ENCODE peak calls at places on chromosomes 13 and 19, in eight cellular contexts. One of them, this sample, is unnamed.

GRCh38 chr19:45693168-45693788 is 812 bp downstream of the QPCTL start:
- DNase-seq in PC-3: peak; percentile 69
- DNase-seq in neural progenitor cell: peak; percentile 88
- DNase-seq in SK-N-SH: peak; percentile 85
- DNase-seq in OCI-LY7: peak; percentile 81
- DNase-seq in GM23248: peak; percentile 86
- DNase-seq in hepatocyte: peak; percentile 89
- DNase-seq in HCT116: no peak
- DNase-seq in this sample: peak; percentile 75

GRCh38 chr19:10182847-10183246 is 11.9 kb downstream of the DNMT1 start:
- DNase-seq in PC-3: no peak
- DNase-seq in neural progenitor cell: no peak
- DNase-seq in SK-N-SH: no peak
- DNase-seq in OCI-LY7: no peak
- DNase-seq in GM23248: no peak
- DNase-seq in hepatocyte: no peak
- DNase-seq in HCT116: no peak
- DNase-seq in this sample: no peak

GRCh38 chr13:51235186-51235585 is 13.0 kb downstream of the FAM124A start:
- DNase-seq in PC-3: no peak
- DNase-seq in neural progenitor cell: no peak
- DNase-seq in SK-N-SH: no peak
- DNase-seq in OCI-LY7: no peak
- DNase-seq in GM23248: peak; percentile 10
- DNase-seq in hepatocyte: no peak
- DNase-seq in HCT116: no peak
- DNase-seq in this sample: no peak

GRCh38 chr13:41017153-41017552 is 2.0 kb downstream of the ELF1 start:
- DNase-seq in PC-3: no peak
- DNase-seq in neural progenitor cell: no peak
- DNase-seq in SK-N-SH: no peak
- DNase-seq in OCI-LY7: peak; percentile 80
- DNase-seq in GM23248: no peak
- DNase-seq in hepatocyte: peak; percentile 26
- DNase-seq in HCT116: no peak
- DNase-seq in this sample: peak; percentile 36

GRCh38 chr19:38319421-38320258 is at the start of gene KCNK6:
- DNase-seq in PC-3: no peak
- DNase-seq in neural progenitor cell: peak; percentile 78
- DNase-seq in SK-N-SH: peak; percentile 72
- DNase-seq in OCI-LY7: peak; percentile 44
- DNase-seq in GM23248: peak; percentile 71
- DNase-seq in hepatocyte: peak; percentile 63
- DNase-seq in HCT116: no peak
- DNase-seq in this sample: no peak

GRCh38 chr19:1168877-1169791 is 4.9 kb downstream of the SBNO2 start:
- DNase-seq in PC-3: peak; percentile 83
- DNase-seq in neural progenitor cell: no peak
- DNase-seq in SK-N-SH: no peak
- DNase-seq in OCI-LY7: no peak
- DNase-seq in GM23248: peak; percentile 90
- DNase-seq in hepatocyte: no peak
- DNase-seq in HCT116: no peak
- DNase-seq in this sample: no peak

GRCh38 chr13:75136151-75136550 is 345.8 kb downstream of the TBC1D4 start:
- DNase-seq in PC-3: no peak
- DNase-seq in neural progenitor cell: no peak
- DNase-seq in SK-N-SH: no peak
- DNase-seq in OCI-LY7: no peak
- DNase-seq in GM23248: peak; percentile 32
- DNase-seq in hepatocyte: no peak
- DNase-seq in HCT116: no peak
- DNase-seq in this sample: no peak

GRCh38 chr13:93233997-93234416 is 7.4 kb downstream of the GPC6 start:
- DNase-seq in PC-3: no peak
- DNase-seq in neural progenitor cell: peak; percentile 32
- DNase-seq in SK-N-SH: no peak
- DNase-seq in OCI-LY7: peak; percentile 3
- DNase-seq in GM23248: no peak
- DNase-seq in hepatocyte: peak; percentile 23
- DNase-seq in HCT116: no peak
- DNase-seq in this sample: peak; percentile 66

GRCh38 chr19:33673258-33673875 is 51.6 kb downstream of the CHST8 start:
- DNase-seq in PC-3: no peak
- DNase-seq in neural progenitor cell: no peak
- DNase-seq in SK-N-SH: no peak
- DNase-seq in OCI-LY7: no peak
- DNase-seq in GM23248: no peak
- DNase-seq in hepatocyte: peak; percentile 2
- DNase-seq in HCT116: no peak
- DNase-seq in this sample: no peak

GRCh38 chr13:53631511-53631910 is 602.9 kb downstream of the OLFM4 start:
- DNase-seq in PC-3: no peak
- DNase-seq in neural progenitor cell: no peak
- DNase-seq in SK-N-SH: no peak
- DNase-seq in OCI-LY7: no peak
- DNase-seq in GM23248: no peak
- DNase-seq in hepatocyte: no peak
- DNase-seq in HCT116: no peak
- DNase-seq in this sample: no peak

GRCh38 chr13:31807090-31807541 is 67.8 kb downstream of the RXFP2 start:
- DNase-seq in PC-3: no peak
- DNase-seq in neural progenitor cell: no peak
- DNase-seq in SK-N-SH: no peak
- DNase-seq in OCI-LY7: no peak
- DNase-seq in GM23248: peak; percentile 85
- DNase-seq in hepatocyte: no peak
- DNase-seq in HCT116: no peak
- DNase-seq in this sample: no peak

GRCh38 chr19:39818626-39819097 is 15.3 kb downstream of the DYRK1B start:
- DNase-seq in PC-3: no peak
- DNase-seq in neural progenitor cell: no peak
- DNase-seq in SK-N-SH: no peak
- DNase-seq in OCI-LY7: no peak
- DNase-seq in GM23248: no peak
- DNase-seq in hepatocyte: no peak
- DNase-seq in HCT116: no peak
- DNase-seq in this sample: no peak

GRCh38 chr13:98447881-98448641 is 128.8 kb downstream of the STK24 start:
- DNase-seq in PC-3: peak; percentile 13
- DNase-seq in neural progenitor cell: peak; percentile 90
- DNase-seq in SK-N-SH: peak; percentile 79
- DNase-seq in OCI-LY7: peak; percentile 70
- DNase-seq in GM23248: peak; percentile 80
- DNase-seq in hepatocyte: peak; percentile 48
- DNase-seq in HCT116: peak; percentile 34
- DNase-seq in this sample: no peak

GRCh38 chr19:2650515-2650914 is 52.0 kb downstream of the GNG7 start:
- DNase-seq in PC-3: no peak
- DNase-seq in neural progenitor cell: no peak
- DNase-seq in SK-N-SH: no peak
- DNase-seq in OCI-LY7: no peak
- DNase-seq in GM23248: no peak
- DNase-seq in hepatocyte: no peak
- DNase-seq in HCT116: no peak
- DNase-seq in this sample: no peak

GRCh38 chr19:7869453-7869909 is 4.7 kb downstream of the PRR36 start:
- DNase-seq in PC-3: peak; percentile 80
- DNase-seq in neural progenitor cell: peak; percentile 72
- DNase-seq in SK-N-SH: peak; percentile 84
- DNase-seq in OCI-LY7: peak; percentile 75
- DNase-seq in GM23248: peak; percentile 67
- DNase-seq in hepatocyte: peak; percentile 87
- DNase-seq in HCT116: no peak
- DNase-seq in this sample: peak; percentile 78

GRCh38 chr19:11767633-11768133 is 883 bp downstream of the ZNF441 start:
- DNase-seq in PC-3: peak; percentile 43
- DNase-seq in neural progenitor cell: peak; percentile 43
- DNase-seq in SK-N-SH: peak; percentile 57
- DNase-seq in OCI-LY7: peak; percentile 53
- DNase-seq in GM23248: peak; percentile 76
- DNase-seq in hepatocyte: peak; percentile 83
- DNase-seq in HCT116: no peak
- DNase-seq in this sample: peak; percentile 41

GRCh38 chr13:25468330-25469178 is 96.8 kb downstream of the ATP8A2 start:
- DNase-seq in PC-3: no peak
- DNase-seq in neural progenitor cell: peak; percentile 84
- DNase-seq in SK-N-SH: peak; percentile 94
- DNase-seq in OCI-LY7: no peak
- DNase-seq in GM23248: no peak
- DNase-seq in hepatocyte: peak; percentile 66
- DNase-seq in HCT116: no peak
- DNase-seq in this sample: no peak
- H3K4me2 ChIP-seq in PC-3: no peak overlapping the region
- H3K4me2 ChIP-seq in neural progenitor cell: peak overlapping the region; percentile 80
- H3K4me2 ChIP-seq in SK-N-SH: peak overlapping the region; percentile 33
- H3K4me2 ChIP-seq in OCI-LY7: no peak overlapping the region
- H3K4me2 ChIP-seq in GM23248: no peak overlapping the region
- H3K4me2 ChIP-seq in hepatocyte: peak overlapping the region; percentile 85
- H3K4me2 ChIP-seq in HCT116: no peak overlapping the region
- H3K4me2 ChIP-seq in this sample: no peak overlapping the region

DNA sequence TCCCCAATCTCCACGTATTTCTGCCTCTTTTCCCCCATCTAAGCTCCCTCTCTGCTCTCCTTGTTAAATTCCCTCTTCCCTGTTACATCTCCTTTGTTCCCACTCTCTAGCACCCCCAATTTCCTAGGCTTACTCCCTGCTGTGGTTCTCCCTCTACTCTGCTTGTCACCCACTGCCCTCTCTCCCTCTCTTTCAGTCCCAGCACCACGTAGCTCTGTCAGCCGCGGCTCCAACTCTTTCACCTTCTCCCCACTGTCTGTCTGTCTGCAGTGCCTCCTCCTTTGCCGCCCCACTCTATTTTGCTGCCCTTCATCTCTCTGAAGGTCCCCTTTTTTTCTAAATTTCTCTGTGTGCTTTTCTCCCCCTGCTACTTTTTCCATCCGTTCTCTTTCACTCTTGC is 1.0 kb downstream of the ZNF841 start:
- DNase-seq in PC-3: no peak
- DNase-seq in neural progenitor cell: peak; percentile 1
- DNase-seq in SK-N-SH: no peak
- DNase-seq in OCI-LY7: no peak
- DNase-seq in GM23248: peak; percentile 38
- DNase-seq in hepatocyte: peak; percentile 6
- DNase-seq in HCT116: no peak
- DNase-seq in this sample: no peak
- H3K9me3 ChIP-seq in PC-3: peaks cover 58% of the 10 kb centered on the region
- H3K9me3 ChIP-seq in neural progenitor cell: no peaks in the 10 kb centered on the region
- H3K9me3 ChIP-seq in SK-N-SH: peaks cover 7% of the 10 kb centered on the region
- H3K9me3 ChIP-seq in OCI-LY7: no peaks in the 10 kb centered on the region
- H3K9me3 ChIP-seq in GM23248: no peaks in the 10 kb centered on the region
- H3K9me3 ChIP-seq in hepatocyte: peaks cover 26% of the 10 kb centered on the region
- H3K9me3 ChIP-seq in HCT116: peaks cover 9% of the 10 kb centered on the region
- H3K9me3 ChIP-seq in this sample: no peaks in the 10 kb centered on the region

DNA sequence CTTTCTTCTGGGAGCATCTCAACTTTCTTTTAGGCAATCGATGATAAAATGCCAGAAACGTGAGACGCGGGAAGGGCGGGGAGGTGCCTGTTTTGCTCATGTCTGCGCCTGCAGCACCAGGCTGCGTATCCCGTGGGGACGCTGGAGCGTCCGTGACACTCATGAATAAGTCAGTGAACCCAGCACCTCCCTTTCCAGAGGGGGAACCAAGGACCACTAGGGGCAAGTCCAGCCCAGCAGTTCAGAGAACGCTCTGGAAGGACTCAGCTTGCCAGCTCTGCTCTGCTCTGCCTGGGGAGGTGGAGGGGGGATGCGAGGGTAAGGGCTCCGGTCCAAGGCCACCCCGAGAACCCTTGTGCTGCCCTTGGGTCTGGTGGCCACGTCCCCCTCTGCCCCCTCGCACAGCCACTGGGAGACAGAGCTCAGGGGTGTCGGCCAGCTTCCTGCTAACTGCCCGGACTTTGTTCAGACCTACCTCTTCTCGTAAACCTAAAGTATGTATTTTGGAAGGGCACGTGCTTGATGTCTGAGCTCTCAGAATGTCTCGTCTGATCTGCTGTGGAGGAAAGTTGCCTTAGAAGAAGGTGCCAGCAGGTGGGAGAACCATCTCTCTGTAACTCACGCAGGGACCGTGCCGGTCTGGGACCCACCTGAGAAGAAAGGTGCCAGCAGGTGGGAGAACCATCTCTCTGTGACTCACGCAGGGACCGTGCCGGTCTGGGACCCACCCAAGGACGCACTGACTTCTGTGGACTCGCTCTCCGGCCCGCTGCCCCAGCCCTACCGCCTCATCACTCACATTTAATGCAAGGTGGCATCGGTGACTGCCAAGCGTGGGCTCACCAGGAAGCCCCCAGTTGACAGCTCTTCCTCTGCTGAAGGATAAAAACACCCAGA is 34.0 kb downstream of the TMEM255B start:
- DNase-seq in PC-3: no peak
- DNase-seq in neural progenitor cell: no peak
- DNase-seq in SK-N-SH: no peak
- DNase-seq in OCI-LY7: no peak
- DNase-seq in GM23248: peak; percentile 28
- DNase-seq in hepatocyte: no peak
- DNase-seq in HCT116: no peak
- DNase-seq in this sample: no peak
- TF ChIP-seq EZH2phosphoT487 in PC-3: no peak
- TF ChIP-seq EZH2phosphoT487 in neural progenitor cell: no peak
- TF ChIP-seq EZH2phosphoT487 in SK-N-SH: no peak
- TF ChIP-seq EZH2phosphoT487 in OCI-LY7: no peak
- TF ChIP-seq EZH2phosphoT487 in GM23248: no peak
- TF ChIP-seq EZH2phosphoT487 in hepatocyte: no peak
- TF ChIP-seq EZH2phosphoT487 in HCT116: no peak
- TF ChIP-seq EZH2phosphoT487 in this sample: no peak

GRCh38 chr13:33931397-33931987 is 113.5 kb downstream of the RFC3 start:
- DNase-seq in PC-3: peak; percentile 75
- DNase-seq in neural progenitor cell: peak; percentile 73
- DNase-seq in SK-N-SH: peak; percentile 7
- DNase-seq in OCI-LY7: peak; percentile 73
- DNase-seq in GM23248: peak; percentile 74
- DNase-seq in hepatocyte: peak; percentile 79
- DNase-seq in HCT116: peak; percentile 46
- DNase-seq in this sample: peak; percentile 28

GRCh38 chr13:33932765-33933406 is 114.9 kb downstream of the RFC3 start:
- DNase-seq in PC-3: no peak
- DNase-seq in neural progenitor cell: no peak
- DNase-seq in SK-N-SH: peak; percentile 11
- DNase-seq in OCI-LY7: no peak
- DNase-seq in GM23248: no peak
- DNase-seq in hepatocyte: no peak
- DNase-seq in HCT116: no peak
- DNase-seq in this sample: no peak

GRCh38 chr13:33925563-33925962 is 107.6 kb downstream of the RFC3 start:
- DNase-seq in PC-3: no peak
- DNase-seq in neural progenitor cell: no peak
- DNase-seq in SK-N-SH: no peak
- DNase-seq in OCI-LY7: no peak
- DNase-seq in GM23248: no peak
- DNase-seq in hepatocyte: no peak
- DNase-seq in HCT116: no peak
- DNase-seq in this sample: no peak

DNA sequence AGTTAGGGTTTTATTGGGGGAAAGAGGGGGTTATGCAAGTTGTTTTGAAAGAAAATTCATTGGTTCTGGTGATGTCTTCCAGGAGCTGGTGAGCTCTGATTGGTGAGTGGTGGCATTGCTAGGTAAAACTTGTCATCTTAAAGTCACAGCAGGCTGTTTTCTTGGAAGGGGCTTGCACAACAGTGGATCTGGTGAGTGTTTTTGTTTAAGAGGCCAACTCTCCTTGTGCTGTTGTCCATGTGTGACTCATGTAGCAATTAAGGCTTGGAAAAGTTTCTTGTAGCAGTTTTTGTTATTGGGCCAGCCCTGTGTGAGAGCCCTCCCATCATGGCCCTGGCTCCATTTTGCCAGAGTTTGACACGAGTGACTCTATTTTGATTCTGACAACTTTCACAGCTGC is 109.4 kb downstream of the RFC3 start:
- DNase-seq in PC-3: peak; percentile 33
- DNase-seq in neural progenitor cell: no peak
- DNase-seq in SK-N-SH: no peak
- DNase-seq in OCI-LY7: no peak
- DNase-seq in GM23248: peak; percentile 73
- DNase-seq in hepatocyte: peak; percentile 11
- DNase-seq in HCT116: no peak
- DNase-seq in this sample: no peak
- H3K4me2 ChIP-seq in PC-3: no peak overlapping the region
- H3K4me2 ChIP-seq in neural progenitor cell: no peak overlapping the region
- H3K4me2 ChIP-seq in SK-N-SH: no peak overlapping the region
- H3K4me2 ChIP-seq in OCI-LY7: no peak overlapping the region
- H3K4me2 ChIP-seq in GM23248: no peak overlapping the region
- H3K4me2 ChIP-seq in hepatocyte: no peak overlapping the region
- H3K4me2 ChIP-seq in HCT116: peak overlapping the region; percentile 19
- H3K4me2 ChIP-seq in this sample: no peak overlapping the region